ENCODE peak calls at places on chromosomes 1 and 21, in six cellular contexts. K is smooth muscle cell of the brain vasculature; R is NCI-H187 treated with DMSO at 0.1 percent for 48 hours; Y is Jurkat, Clone E6-1; O is NCI-H748 treated with DMSO at 0.1 percent for 48 hours; V is DMS153. J is an unnamed sample.
A peak's percentile ranks its signal among the peaks of the same experiment; 100 is the strongest.

GRCh38 chr1:50611675-50612074 is 188.4 kb upstream of the DMRTA2 start:
- DNase-seq in K (no peak), R (no peak), Y (no peak), O (no peak), V (no peak), J (no peak)

GRCh38 chr1:245156736-245157505 is 2.1 kb downstream of the KIF26B start:
- DNase-seq in K (no peak), R (no peak), Y (no peak), O (peak; percentile 59), V (peak; percentile 83), J (peak; percentile 55)

GRCh38 chr1:92184632-92185031 is 33.1 kb upstream of the C1orf146 start:
- DNase-seq in K (peak; percentile 37), R (no peak), Y (no peak), O (no peak), V (no peak), J (no peak)

GRCh38 chr1:206455681-206456344 is 14.5 kb upstream of the IKBKE start:
- DNase-seq in K (no peak), R (peak; percentile 97), Y (no peak), O (peak; percentile 57), V (peak; percentile 66), J (peak; percentile 54)

GRCh38 chr1:59999006-59999405 is 72.4 kb upstream of the CYP2J2 start:
- DNase-seq in K (no peak), R (no peak), Y (no peak), O (no peak), V (no peak), J (no peak)

GRCh38 chr1:185695299-185695698 is 38.9 kb upstream of the HMCN1 start:
- DNase-seq in K (no peak), R (no peak), Y (peak; percentile 7), O (no peak), V (no peak), J (no peak)

GRCh38 chr1:31189696-31190674 is 49.7 kb downstream of the NKAIN1 start:
- DNase-seq in K (no peak), R (no peak), Y (no peak), O (no peak), V (no peak), J (no peak)

GRCh38 chr1:179996099-179996498 is 41.5 kb downstream of the CEP350 start:
- DNase-seq in K (no peak), R (no peak), Y (no peak), O (no peak), V (no peak), J (no peak)

GRCh38 chr1:29122987-29123870 is 474 bp downstream of the TMEM200B start:
- DNase-seq in K (no peak), R (no peak), Y (no peak), O (no peak), V (no peak), J (no peak)

GRCh38 chr1:28594661-28595411 is 2.8 kb downstream of the RAB42 start:
- DNase-seq in K (no peak), R (no peak), Y (no peak), O (no peak), V (no peak), J (no peak)

GRCh38 chr1:219085988-219086387 is 87.7 kb upstream of the LYPLAL1 start:
- DNase-seq in K (no peak), R (no peak), Y (no peak), O (no peak), V (no peak), J (no peak)

GRCh38 chr1:155062702-155063411 is 683 bp upstream of the EFNA4 start:
- DNase-seq in K (no peak), R (no peak), Y (peak; percentile 64), O (peak; percentile 70), V (peak; percentile 51), J (peak; percentile 58)

GRCh38 chr1:23013657-23014056 is 2.0 kb downstream of the TEX46 start:
- DNase-seq in K (no peak), R (peak; percentile 66), Y (no peak), O (peak; percentile 47), V (peak; percentile 94), J (peak; percentile 75)

GRCh38 chr1:151494741-151495281 is 16.4 kb upstream of the CGN start:
- DNase-seq in K (no peak), R (no peak), Y (no peak), O (no peak), V (no peak), J (peak; percentile 28)

GRCh38 chr1:226549094-226549936 is 751 bp downstream of the STUM start:
- DNase-seq in K (no peak), R (no peak), Y (no peak), O (no peak), V (no peak), J (no peak)

GRCh38 chr1:201885531-201886075 is 3.1 kb upstream of the SHISA4 start:
- DNase-seq in K (no peak), R (no peak), Y (no peak), O (no peak), V (no peak), J (no peak)

GRCh38 chr1:57845041-57845440 is 421.2 kb upstream of the DAB1 start:
- DNase-seq in K (no peak), R (no peak), Y (no peak), O (no peak), V (no peak), J (no peak)

GRCh38 chr21:29232601-29233541 is 65.9 kb upstream of the BACH1 start:
- DNase-seq in K (no peak), R (no peak), Y (no peak), O (no peak), V (no peak), J (no peak)

GRCh38 chr1:85976806-85977205 is 179.8 kb downstream of the COL24A1 start:
- DNase-seq in K (no peak), R (no peak), Y (no peak), O (no peak), V (no peak), J (no peak)

GRCh38 chr1:107870691-107871090 is 94.3 kb downstream of the VAV3 start:
- DNase-seq in K (no peak), R (no peak), Y (no peak), O (no peak), V (no peak), J (no peak)

GRCh38 chr1:244063498-244063897 is 12.4 kb downstream of the ZBTB18 start:
- DNase-seq in K (no peak), R (no peak), Y (no peak), O (no peak), V (no peak), J (no peak)

J was measured in NCI-H2081.